ENCODE peak calls at places on chromosomes 1 and 21, in ten cellular contexts. One of them, this sample, is unnamed.

GRCh38 chr1:248380854-248381253 is 5.3 kb downstream of the OR2T6 start:
- DNase-seq in HEK293T: no peak
- DNase-seq in GM12864: no peak
- DNase-seq in Ammon's horn: no peak
- DNase-seq in Kasumi-1: no peak
- DNase-seq in frontal cortex: no peak
- DNase-seq in endothelial cell: no peak
- DNase-seq in right cardiac atrium: no peak
- DNase-seq in EH: no peak
- DNase-seq in stimulated activated CD4-positive, alpha-beta T cell treated with anti-CD3 and anti-CD28 coated beads, Interleukin-1b, Interleukin-23, amount 100 ng/mL, for 24 hours: no peak
- DNase-seq in this sample: no peak

GRCh38 chr1:54324750-54325704 is 81.2 kb downstream of the SSBP3 start:
- DNase-seq in Kasumi-1: no peak
- DNase-seq in frontal cortex: no peak
- DNase-seq in right cardiac atrium: peak
- DNase-seq in Ammon's horn: no peak
- DNase-seq in stimulated activated CD4-positive, alpha-beta T cell treated with anti-CD3 and anti-CD28 coated beads, Interleukin-1b, Interleukin-23, amount 100 ng/mL, for 24 hours: no peak
- DNase-seq in GM12864: no peak
- DNase-seq in EH: no peak
- DNase-seq in HEK293T: no peak
- DNase-seq in endothelial cell: no peak
- DNase-seq in this sample: no peak

GRCh38 chr1:61851849-61852692 is 109.8 kb downstream of the PATJ start:
- DNase-seq in frontal cortex: peak
- DNase-seq in stimulated activated CD4-positive, alpha-beta T cell treated with anti-CD3 and anti-CD28 coated beads, Interleukin-1b, Interleukin-23, amount 100 ng/mL, for 24 hours: no peak
- DNase-seq in EH: peak
- DNase-seq in Kasumi-1: peak
- DNase-seq in endothelial cell: peak
- DNase-seq in GM12864: peak
- DNase-seq in right cardiac atrium: no peak
- DNase-seq in Ammon's horn: peak
- DNase-seq in HEK293T: peak
- DNase-seq in this sample: no peak

GRCh38 chr21:28334407-28334806 is 658.3 kb downstream of the LTN1 start:
- DNase-seq in HEK293T: no peak
- DNase-seq in EH: no peak
- DNase-seq in Ammon's horn: no peak
- DNase-seq in Kasumi-1: no peak
- DNase-seq in stimulated activated CD4-positive, alpha-beta T cell treated with anti-CD3 and anti-CD28 coated beads, Interleukin-1b, Interleukin-23, amount 100 ng/mL, for 24 hours: no peak
- DNase-seq in endothelial cell: no peak
- DNase-seq in frontal cortex: no peak
- DNase-seq in GM12864: no peak
- DNase-seq in right cardiac atrium: no peak
- DNase-seq in this sample: no peak

GRCh38 chr1:245060684-245061374 is 94.0 kb upstream of the KIF26B start:
- DNase-seq in Ammon's horn: no peak
- DNase-seq in frontal cortex: no peak
- DNase-seq in endothelial cell: no peak
- DNase-seq in EH: no peak
- DNase-seq in stimulated activated CD4-positive, alpha-beta T cell treated with anti-CD3 and anti-CD28 coated beads, Interleukin-1b, Interleukin-23, amount 100 ng/mL, for 24 hours: no peak
- DNase-seq in GM12864: no peak
- DNase-seq in Kasumi-1: no peak
- DNase-seq in right cardiac atrium: peak
- DNase-seq in HEK293T: no peak
- DNase-seq in this sample: no peak

GRCh38 chr21:24671901-24672300 is 935.4 kb downstream of the MRPL39 start:
- DNase-seq in EH: no peak
- DNase-seq in stimulated activated CD4-positive, alpha-beta T cell treated with anti-CD3 and anti-CD28 coated beads, Interleukin-1b, Interleukin-23, amount 100 ng/mL, for 24 hours: no peak
- DNase-seq in GM12864: no peak
- DNase-seq in Kasumi-1: no peak
- DNase-seq in HEK293T: no peak
- DNase-seq in right cardiac atrium: no peak
- DNase-seq in endothelial cell: no peak
- DNase-seq in frontal cortex: no peak
- DNase-seq in Ammon's horn: no peak
- DNase-seq in this sample: no peak

GRCh38 chr1:201774224-201774982 is 54.6 kb upstream of the IPO9 start:
- DNase-seq in Ammon's horn: no peak
- DNase-seq in GM12864: no peak
- DNase-seq in EH: peak
- DNase-seq in endothelial cell: no peak
- DNase-seq in Kasumi-1: no peak
- DNase-seq in right cardiac atrium: no peak
- DNase-seq in stimulated activated CD4-positive, alpha-beta T cell treated with anti-CD3 and anti-CD28 coated beads, Interleukin-1b, Interleukin-23, amount 100 ng/mL, for 24 hours: no peak
- DNase-seq in HEK293T: no peak
- DNase-seq in frontal cortex: no peak
- DNase-seq in this sample: no peak

GRCh38 chr1:115189814-115190541 is 100.7 kb upstream of the TSPAN2 start:
- DNase-seq in Ammon's horn: no peak
- DNase-seq in Kasumi-1: no peak
- DNase-seq in frontal cortex: no peak
- DNase-seq in endothelial cell: no peak
- DNase-seq in EH: peak
- DNase-seq in right cardiac atrium: peak
- DNase-seq in stimulated activated CD4-positive, alpha-beta T cell treated with anti-CD3 and anti-CD28 coated beads, Interleukin-1b, Interleukin-23, amount 100 ng/mL, for 24 hours: no peak
- DNase-seq in HEK293T: no peak
- DNase-seq in GM12864: no peak
- DNase-seq in this sample: no peak

GRCh38 chr1:165492845-165493244 is 47.9 kb upstream of the RXRG start:
- DNase-seq in endothelial cell: no peak
- DNase-seq in Ammon's horn: no peak
- DNase-seq in right cardiac atrium: no peak
- DNase-seq in EH: no peak
- DNase-seq in Kasumi-1: no peak
- DNase-seq in HEK293T: peak
- DNase-seq in stimulated activated CD4-positive, alpha-beta T cell treated with anti-CD3 and anti-CD28 coated beads, Interleukin-1b, Interleukin-23, amount 100 ng/mL, for 24 hours: no peak
- DNase-seq in frontal cortex: no peak
- DNase-seq in GM12864: no peak
- DNase-seq in this sample: no peak

GRCh38 chr21:38989745-38990423 is 184.2 kb downstream of the ETS2 start:
- DNase-seq in EH: peak
- DNase-seq in HEK293T: peak
- DNase-seq in right cardiac atrium: peak
- DNase-seq in endothelial cell: no peak
- DNase-seq in frontal cortex: no peak
- DNase-seq in Ammon's horn: no peak
- DNase-seq in Kasumi-1: no peak
- DNase-seq in stimulated activated CD4-positive, alpha-beta T cell treated with anti-CD3 and anti-CD28 coated beads, Interleukin-1b, Interleukin-23, amount 100 ng/mL, for 24 hours: no peak
- DNase-seq in GM12864: no peak
- DNase-seq in this sample: no peak

GRCh38 chr1:234001817-234002216 is 97.3 kb downstream of the SLC35F3 start:
- DNase-seq in Kasumi-1: no peak
- DNase-seq in GM12864: no peak
- DNase-seq in right cardiac atrium: no peak
- DNase-seq in HEK293T: no peak
- DNase-seq in endothelial cell: no peak
- DNase-seq in EH: no peak
- DNase-seq in frontal cortex: no peak
- DNase-seq in Ammon's horn: peak
- DNase-seq in stimulated activated CD4-positive, alpha-beta T cell treated with anti-CD3 and anti-CD28 coated beads, Interleukin-1b, Interleukin-23, amount 100 ng/mL, for 24 hours: no peak
- DNase-seq in this sample: no peak

GRCh38 chr21:45202889-45203288 is 84.8 kb downstream of the POFUT2 start:
- DNase-seq in HEK293T: no peak
- DNase-seq in EH: no peak
- DNase-seq in endothelial cell: no peak
- DNase-seq in right cardiac atrium: no peak
- DNase-seq in Kasumi-1: no peak
- DNase-seq in Ammon's horn: no peak
- DNase-seq in GM12864: no peak
- DNase-seq in frontal cortex: no peak
- DNase-seq in stimulated activated CD4-positive, alpha-beta T cell treated with anti-CD3 and anti-CD28 coated beads, Interleukin-1b, Interleukin-23, amount 100 ng/mL, for 24 hours: no peak
- DNase-seq in this sample: no peak